ENCODE peak calls at places on chromosomes 1 and 21, in seven cellular contexts. Q is HT-29; S is astrocyte of the cerebellum; D is HS-27A; K is AG04450; Y is midbrain; E is effector memory CD8-positive, alpha-beta T cell. U is an unnamed sample.

GRCh38 chr1:225651872-225652725 is 824 bp downstream of the ENAH start:
- DNase-seq in D (no peak), Y (peak), E (no peak), K (no peak), S (no peak), Q (peak), U (no peak)

GRCh38 chr21:40242586-40242985 is 375.3 kb downstream of the PCP4 start:
- DNase-seq in K (no peak), S (no peak), Q (no peak), E (no peak), Y (no peak), D (no peak), U (no peak)

GRCh38 chr1:4366091-4366490 is 288.3 kb upstream of the AJAP1 start:
- DNase-seq in K (no peak), Y (no peak), E (no peak), S (no peak), Q (no peak), D (no peak), U (no peak)

GRCh38 chr1:20255666-20256065 is 35.0 kb upstream of the VWA5B1 start:
- DNase-seq in K (peak), E (no peak), D (peak), Q (peak), Y (no peak), S (peak), U (peak)

GRCh38 chr1:146036990-146037646 is 15.6 kb upstream of the HJV start:
- DNase-seq in D (peak), Y (peak), S (peak), K (peak), Q (peak), E (peak), U (peak)

GRCh38 chr1:213984387-213985180 is 3.2 kb upstream of the PROX1 start:
- DNase-seq in K (no peak), Q (no peak), S (no peak), Y (no peak), E (no peak), D (no peak), U (no peak)

GRCh38 chr1:67465371-67465770 is 35.2 kb upstream of the SERBP1 start:
- DNase-seq in K (no peak), E (no peak), S (no peak), Y (no peak), D (no peak), Q (no peak), U (no peak)

GRCh38 chr1:3355089-3355488 is 99.4 kb upstream of the ARHGEF16 start:
- DNase-seq in D (no peak), E (no peak), K (no peak), Q (no peak), S (no peak), Y (no peak), U (no peak)

GRCh38 chr1:240091614-240092300 is at the start of gene FMN2:
- DNase-seq in S (no peak), Q (no peak), Y (peak), D (no peak), K (no peak), E (no peak), U (no peak)

GRCh38 chr1:3430406-3430805 is 24.1 kb upstream of the ARHGEF16 start:
- DNase-seq in S (no peak), Q (no peak), Y (no peak), D (no peak), K (no peak), E (no peak), U (no peak)

GRCh38 chr1:162151900-162152829 is 82.7 kb downstream of the NOS1AP start:
- DNase-seq in D (no peak), Q (peak), Y (no peak), K (peak), S (peak), E (no peak), U (no peak)

GRCh38 chr21:42496839-42497202 is 797 bp upstream of the RSPH1 start:
- DNase-seq in E (no peak), Y (no peak), Q (peak), K (no peak), S (no peak), D (no peak), U (no peak)

GRCh38 chr1:92317836-92318493 is 19.1 kb downstream of the RPAP2 start:
- DNase-seq in D (no peak), K (no peak), Y (no peak), E (peak), Q (no peak), S (no peak), U (no peak)

GRCh38 chr1:222546091-222546490 is 1.8 kb downstream of the HHIPL2 start:
- DNase-seq in Y (no peak), D (no peak), Q (no peak), K (no peak), E (no peak), S (peak), U (no peak)

GRCh38 chr1:107225706-107226105 is 84.9 kb downstream of the NTNG1 start:
- DNase-seq in K (no peak), E (no peak), S (no peak), D (no peak), Q (no peak), Y (no peak), U (no peak)

U was measured in HS-5.